ENCODE peak calls at places on chromosomes 11 and 22, in seven cellular contexts. N is ACHN, I is HAP-1, B is stromal cell of bone marrow, W is cardiac fibroblast, D is hippocampal formation, H is RPMI8226. P is an unnamed sample.

GRCh38 chr22:28780296-28780695 is 7.8 kb downstream of the CCDC117 start:
- DNase-seq in N (no peak), I (no peak), B (no peak), W (no peak), D (no peak), H (no peak), P (no peak)

GRCh38 chr11:1050581-1051355 is 14.2 kb upstream of the MUC6 start:
- DNase-seq in N (peak), I (peak), B (no peak), W (peak), D (no peak), H (peak), P (peak)

GRCh38 chr11:134330611-134331564 is 900 bp upstream of the GLB1L2 start:
- DNase-seq in N (no peak), I (no peak), B (no peak), W (no peak), D (no peak), H (no peak), P (no peak)

GRCh38 chr22:25404923-25405853 is 159.3 kb upstream of the GRK3 start:
- DNase-seq in N (peak), I (peak), B (peak), W (peak), D (peak), H (peak), P (peak)

GRCh38 chr11:2944953-2945756 is 15.9 kb upstream of the PHLDA2 start:
- DNase-seq in N (peak), I (no peak), B (peak), W (peak), D (peak), H (no peak), P (no peak)

GRCh38 chr11:65646921-65647701 is 9.2 kb downstream of the SIPA1 start:
- DNase-seq in N (no peak), I (no peak), B (no peak), W (no peak), D (no peak), H (no peak), P (no peak)

GRCh38 chr11:74196781-74197486 is 25.8 kb downstream of the PPME1 start:
- DNase-seq in N (no peak), I (no peak), B (no peak), W (no peak), D (no peak), H (no peak), P (no peak)

GRCh38 chr11:117945047-117945820 is 16.0 kb upstream of the TMPRSS13 start:
- DNase-seq in N (no peak), I (no peak), B (no peak), W (no peak), D (no peak), H (no peak), P (no peak)

GRCh38 chr11:34029176-34029575 is 22.4 kb upstream of the CAPRIN1 start:
- DNase-seq in N (no peak), I (no peak), B (no peak), W (peak), D (no peak), H (no peak), P (no peak)

GRCh38 chr11:118290923-118291322 is 13.6 kb upstream of the CD3E start:
- DNase-seq in N (peak), I (no peak), B (no peak), W (peak), D (no peak), H (peak), P (no peak)

GRCh38 chr22:19918332-19919106 is 23.1 kb upstream of the COMT start:
- DNase-seq in N (no peak), I (no peak), B (no peak), W (no peak), D (no peak), H (no peak), P (peak)

GRCh38 chr22:49575703-49576081 is 252.0 kb downstream of the BRD1 start:
- DNase-seq in N (no peak), I (no peak), B (no peak), W (no peak), D (no peak), H (no peak), P (no peak)

GRCh38 chr11:110373061-110373702 is 56.6 kb upstream of the FDX1 start:
- DNase-seq in N (no peak), I (no peak), B (no peak), W (peak), D (no peak), H (no peak), P (no peak)

GRCh38 chr11:22787565-22788162 is 41.9 kb downstream of the SVIP start:
- DNase-seq in N (peak), I (peak), B (no peak), W (peak), D (peak), H (peak), P (peak)

GRCh38 chr22:27668828-27669797 is 132.4 kb downstream of the MN1 start:
- DNase-seq in N (no peak), I (no peak), B (peak), W (peak), D (no peak), H (peak), P (peak)

GRCh38 chr22:17407643-17408042 is 38.4 kb downstream of the CECR2 start:
- DNase-seq in N (no peak), I (no peak), B (no peak), W (peak), D (no peak), H (no peak), P (no peak)

GRCh38 chr11:69009441-69010211 is 3.4 kb downstream of the MRGPRF start:
- DNase-seq in N (no peak), I (no peak), B (no peak), W (no peak), D (no peak), H (no peak), P (no peak)

GRCh38 chr22:37623075-37624016 is 14.7 kb downstream of the GGA1 start:
- DNase-seq in N (peak), I (peak), B (no peak), W (peak), D (no peak), H (peak), P (peak)

GRCh38 chr11:130601141-130601540 is 152.7 kb downstream of the ADAMTS15 start:
- DNase-seq in N (no peak), I (no peak), B (no peak), W (peak), D (no peak), H (peak), P (no peak)

GRCh38 chr22:20918663-20919220 is 1.5 kb downstream of the CRKL start:
- DNase-seq in N (peak), I (peak), B (no peak), W (no peak), D (no peak), H (no peak), P (peak)

GRCh38 chr11:130582994-130583393 is 134.5 kb downstream of the ADAMTS15 start:
- DNase-seq in N (no peak), I (no peak), B (no peak), W (peak), D (no peak), H (no peak), P (no peak)

GRCh38 chr11:33773399-33774355 is 643 bp downstream of the FBXO3 start:
- DNase-seq in N (peak), I (no peak), B (no peak), W (peak), D (no peak), H (peak), P (peak)

GRCh38 chr11:110525883-110526282 is 96.1 kb downstream of the FDX1 start:
- DNase-seq in N (no peak), I (no peak), B (peak), W (peak), D (no peak), H (peak), P (no peak)

GRCh38 chr11:8593935-8594909 is at the start of gene STK33:
- DNase-seq in N (peak), I (peak), B (no peak), W (no peak), D (no peak), H (peak), P (no peak)

GRCh38 chr11:19441752-19442553 is 201.2 kb upstream of the E2F8 start:
- DNase-seq in N (peak), I (no peak), B (peak), W (peak), D (no peak), H (peak), P (peak)

GRCh38 chr11:120134106-120134930 is 3.6 kb downstream of the TRIM29 start:
- DNase-seq in N (no peak), I (no peak), B (no peak), W (no peak), D (no peak), H (no peak), P (no peak)

GRCh38 chr22:46693634-46694422 is 44.2 kb downstream of the CERK start:
- DNase-seq in N (no peak), I (no peak), B (no peak), W (no peak), D (no peak), H (no peak), P (no peak)

GRCh38 chr11:82802710-82803109 is 69.0 kb upstream of the FAM181B start:
- DNase-seq in N (no peak), I (no peak), B (no peak), W (no peak), D (no peak), H (peak), P (no peak)

GRCh38 chr11:77508031-77508430 is 34.1 kb upstream of the PAK1 start:
- DNase-seq in N (no peak), I (no peak), B (no peak), W (no peak), D (no peak), H (no peak), P (no peak)

GRCh38 chr11:33211588-33211987 is 45.6 kb upstream of the HIPK3 start:
- DNase-seq in N (no peak), I (no peak), B (no peak), W (no peak), D (no peak), H (no peak), P (no peak)

GRCh38 chr11:85310479-85310878 is 316.7 kb downstream of the DLG2 start:
- DNase-seq in N (no peak), I (no peak), B (no peak), W (no peak), D (peak), H (no peak), P (no peak)

GRCh38 chr11:13781153-13781552 is 112.7 kb downstream of the FAR1 start:
- DNase-seq in N (no peak), I (no peak), B (no peak), W (no peak), D (no peak), H (no peak), P (no peak)

GRCh38 chr11:2526808-2527381 is 82.1 kb downstream of the KCNQ1 start:
- DNase-seq in N (no peak), I (no peak), B (no peak), W (no peak), D (no peak), H (peak), P (peak)

GRCh38 chr11:63763506-63764200 is 4.9 kb downstream of the ZFTA start:
- DNase-seq in N (no peak), I (no peak), B (no peak), W (no peak), D (no peak), H (no peak), P (no peak)

GRCh38 chr11:72575533-72576170 is 98.6 kb downstream of the PDE2A start:
- DNase-seq in N (no peak), I (no peak), B (no peak), W (no peak), D (no peak), H (no peak), P (no peak)

GRCh38 chr11:11909727-11910126 is 68.0 kb downstream of the USP47 start:
- DNase-seq in N (peak), I (no peak), B (no peak), W (peak), D (no peak), H (no peak), P (no peak)

GRCh38 chr11:69011624-69012091 is 1.4 kb downstream of the MRGPRF start:
- DNase-seq in N (no peak), I (no peak), B (no peak), W (no peak), D (no peak), H (no peak), P (no peak)

GRCh38 chr11:57434640-57435546 is 8.0 kb upstream of the SLC43A3 start:
- DNase-seq in N (peak), I (no peak), B (peak), W (peak), D (no peak), H (no peak), P (no peak)

GRCh38 chr11:117604349-117604995 is 192.5 kb downstream of the DSCAML1 start:
- DNase-seq in N (no peak), I (no peak), B (no peak), W (no peak), D (peak), H (no peak), P (no peak)

GRCh38 chr11:32752001-32752400 is 42.5 kb downstream of the CCDC73 start:
- DNase-seq in N (no peak), I (no peak), B (no peak), W (no peak), D (no peak), H (no peak), P (no peak)

P was measured in K562.